ENCODE peak calls at places on chromosomes 2 and 18, in ten cellular contexts. K is GM03348; P is activated T-cell treated with anti-CD3 and anti-CD28 coated beads for 1 hour; V is effector CD4-positive, alpha-beta T cell; W is cerebellum; D is heart left ventricle; X is CD8-positive, alpha-beta T cell; F is GM19239; H is tibial nerve; N is neural crest cell. E is an unnamed sample.

GRCh38 chr2:235270951-235271350 is 222.9 kb upstream of the AGAP1 start:
- DNase-seq in V (no peak), F (peak; percentile 21), H (no peak), N (no peak), X (no peak), P (no peak), D (no peak), K (peak; percentile 56), W (no peak), E (no peak)

GRCh38 chr18:13390711-13391110 is 172.2 kb downstream of the LDLRAD4 start:
- DNase-seq in F (no peak), H (no peak), N (no peak), P (no peak), D (no peak), X (no peak), K (no peak), V (no peak), W (no peak), E (no peak)

GRCh38 chr2:61707984-61708852 is 145.6 kb downstream of the FAM161A start:
- DNase-seq in H (no peak), N (no peak), K (no peak), X (no peak), D (no peak), W (no peak), F (peak; percentile 52), P (no peak), V (no peak), E (no peak)

GRCh38 chr2:96907405-96908041 is 37.6 kb upstream of the SEMA4C start:
- DNase-seq in K (peak; percentile 82), D (peak; percentile 93), F (no peak), W (peak; percentile 86), X (no peak), V (no peak), P (no peak), N (peak; percentile 38), H (peak; percentile 78), E (no peak)

GRCh38 chr2:37005118-37005868 is 39.0 kb upstream of the STRN start:
- DNase-seq in V (no peak), D (no peak), F (peak; percentile 12), P (no peak), H (no peak), N (no peak), X (no peak), W (no peak), K (no peak), E (no peak)

GRCh38 chr2:6946722-6947121 is 29.5 kb downstream of the RNF144A start:
- DNase-seq in X (no peak), N (no peak), K (peak; percentile 51), W (no peak), P (no peak), F (no peak), D (no peak), H (no peak), V (no peak), E (no peak)

GRCh38 chr18:9681217-9681616 is 26.9 kb upstream of the RAB31 start:
- DNase-seq in D (no peak), X (no peak), V (no peak), H (no peak), K (no peak), F (no peak), P (no peak), W (no peak), N (no peak), E (no peak)

GRCh38 chr2:45210466-45211195 is 201.4 kb upstream of the SIX2 start:
- DNase-seq in V (no peak), D (no peak), H (no peak), X (no peak), K (no peak), W (no peak), F (no peak), N (no peak), P (no peak), E (no peak)

GRCh38 chr18:377088-377487 is 109.2 kb upstream of the THOC1 start:
- DNase-seq in H (no peak), X (no peak), D (no peak), P (no peak), F (no peak), V (no peak), W (no peak), N (no peak), K (no peak), E (no peak)

GRCh38 chr2:138486347-138487198 is 15.0 kb upstream of the SPOPL start:
- DNase-seq in X (no peak), F (no peak), N (no peak), P (no peak), H (no peak), V (no peak), W (no peak), K (no peak), D (no peak), E (no peak)

GRCh38 chr2:20593072-20594034 is 57.5 kb downstream of the HS1BP3 start:
- DNase-seq in N (peak; percentile 49), F (no peak), X (no peak), V (no peak), H (no peak), D (peak; percentile 56), W (no peak), K (no peak), P (no peak), E (no peak)

GRCh38 chr2:43340945-43341356 is 114.5 kb upstream of the ZFP36L2 start:
- DNase-seq in P (no peak), F (no peak), K (peak; percentile 60), V (no peak), W (no peak), H (no peak), X (no peak), D (no peak), N (no peak), E (no peak)

GRCh38 chr2:152354909-152355308 is 19.9 kb downstream of the FMNL2 start:
- DNase-seq in F (no peak), V (no peak), X (no peak), H (no peak), P (no peak), N (no peak), K (peak; percentile 24), D (no peak), W (no peak), E (no peak)

GRCh38 chr18:72427721-72428120 is 116.4 kb downstream of the CBLN2 start:
- DNase-seq in N (no peak), P (no peak), K (no peak), X (no peak), H (no peak), W (no peak), D (no peak), V (no peak), F (no peak), E (no peak)

GRCh38 chr2:157261199-157261782 is 3.8 kb downstream of the GALNT5 start:
- DNase-seq in P (no peak), W (peak; percentile 50), K (peak; percentile 64), V (no peak), F (no peak), D (no peak), N (no peak), H (peak; percentile 11), X (no peak), E (no peak)

GRCh38 chr2:236679906-236680305 is 110.3 kb downstream of the ACKR3 start:
- DNase-seq in F (no peak), D (no peak), W (no peak), H (no peak), X (no peak), P (no peak), N (no peak), V (no peak), K (no peak), E (no peak)

GRCh38 chr2:212021947-212022346 is 516.7 kb downstream of the ERBB4 start:
- DNase-seq in D (no peak), N (no peak), W (no peak), F (no peak), P (no peak), K (no peak), V (no peak), X (no peak), H (no peak), E (no peak)

E was measured in T-helper 9 cell.